ENCODE peak calls at places on chromosome 3, in six cellular contexts. One of them, this sample, is unnamed.

GRCh38 chr3:171283248-171284222 is 176.7 kb downstream of the TNIK start:
- DNase-seq in natural killer cell: no peak
- DNase-seq in NCI-H1092: no peak
- DNase-seq in NCI-H345: no peak
- DNase-seq in EL: no peak
- DNase-seq in NCI-H748 treated with DMSO at 0.1 percent for 48 hours: no peak
- DNase-seq in this sample: no peak

GRCh38 chr3:108562565-108562964 is 26.7 kb downstream of the CIP2A start:
- DNase-seq in natural killer cell: no peak
- DNase-seq in NCI-H1092: no peak
- DNase-seq in NCI-H345: no peak
- DNase-seq in EL: no peak
- DNase-seq in NCI-H748 treated with DMSO at 0.1 percent for 48 hours: no peak
- DNase-seq in this sample: no peak

GRCh38 chr3:11206316-11206715 is 52.0 kb downstream of the HRH1 start:
- DNase-seq in natural killer cell: no peak
- DNase-seq in NCI-H1092: no peak
- DNase-seq in NCI-H345: no peak
- DNase-seq in EL: no peak
- DNase-seq in NCI-H748 treated with DMSO at 0.1 percent for 48 hours: no peak
- DNase-seq in this sample: no peak

GRCh38 chr3:100941046-100941445 is 52.2 kb downstream of the ABI3BP start:
- DNase-seq in natural killer cell: no peak
- DNase-seq in NCI-H1092: no peak
- DNase-seq in NCI-H345: no peak
- DNase-seq in EL: no peak
- DNase-seq in NCI-H748 treated with DMSO at 0.1 percent for 48 hours: no peak
- DNase-seq in this sample: no peak

GRCh38 chr3:15023249-15023648 is 41.9 kb downstream of the MRPS25 start:
- DNase-seq in natural killer cell: no peak
- DNase-seq in NCI-H1092: no peak
- DNase-seq in NCI-H345: no peak
- DNase-seq in EL: no peak
- DNase-seq in NCI-H748 treated with DMSO at 0.1 percent for 48 hours: no peak
- DNase-seq in this sample: no peak

GRCh38 chr3:36546196-36546595 is 165.9 kb downstream of the STAC start:
- DNase-seq in natural killer cell: no peak
- DNase-seq in NCI-H1092: no peak
- DNase-seq in NCI-H345: no peak
- DNase-seq in EL: no peak
- DNase-seq in NCI-H748 treated with DMSO at 0.1 percent for 48 hours: no peak
- DNase-seq in this sample: no peak

GRCh38 chr3:102529452-102529851 is 94.6 kb downstream of the ZPLD1 start:
- DNase-seq in natural killer cell: no peak
- DNase-seq in NCI-H1092: no peak
- DNase-seq in NCI-H345: no peak
- DNase-seq in EL: peak
- DNase-seq in NCI-H748 treated with DMSO at 0.1 percent for 48 hours: no peak
- DNase-seq in this sample: no peak

GRCh38 chr3:71723452-71724170 is 1.6 kb downstream of the EIF4E3 start:
- DNase-seq in natural killer cell: peak
- DNase-seq in NCI-H1092: no peak
- DNase-seq in NCI-H345: no peak
- DNase-seq in EL: no peak
- DNase-seq in NCI-H748 treated with DMSO at 0.1 percent for 48 hours: no peak
- DNase-seq in this sample: peak

GRCh38 chr3:23219552-23219951 is 16.4 kb downstream of the UBE2E2 start:
- DNase-seq in natural killer cell: no peak
- DNase-seq in NCI-H1092: no peak
- DNase-seq in NCI-H345: no peak
- DNase-seq in EL: no peak
- DNase-seq in NCI-H748 treated with DMSO at 0.1 percent for 48 hours: no peak
- DNase-seq in this sample: no peak

GRCh38 chr3:141115752-141116541 is 64.8 kb downstream of the SPSB4 start:
- DNase-seq in natural killer cell: no peak
- DNase-seq in NCI-H1092: no peak
- DNase-seq in NCI-H345: no peak
- DNase-seq in EL: no peak
- DNase-seq in NCI-H748 treated with DMSO at 0.1 percent for 48 hours: no peak
- DNase-seq in this sample: no peak

GRCh38 chr3:87167634-87168456 is 59.3 kb upstream of the CHMP2B start:
- DNase-seq in natural killer cell: no peak
- DNase-seq in NCI-H1092: peak
- DNase-seq in NCI-H345: peak
- DNase-seq in EL: peak
- DNase-seq in NCI-H748 treated with DMSO at 0.1 percent for 48 hours: peak
- DNase-seq in this sample: peak

GRCh38 chr3:149128856-149129255 is 582 bp upstream of the HPS3 start:
- DNase-seq in natural killer cell: no peak
- DNase-seq in NCI-H1092: no peak
- DNase-seq in NCI-H345: no peak
- DNase-seq in EL: no peak
- DNase-seq in NCI-H748 treated with DMSO at 0.1 percent for 48 hours: no peak
- DNase-seq in this sample: no peak

GRCh38 chr3:151016421-151016820 is 43.9 kb upstream of the CLRN1 start:
- DNase-seq in natural killer cell: no peak
- DNase-seq in NCI-H1092: no peak
- DNase-seq in NCI-H345: no peak
- DNase-seq in EL: peak
- DNase-seq in NCI-H748 treated with DMSO at 0.1 percent for 48 hours: no peak
- DNase-seq in this sample: no peak

GRCh38 chr3:59995563-59995962 is 945.7 kb upstream of the CFAP20DC start:
- DNase-seq in natural killer cell: no peak
- DNase-seq in NCI-H1092: no peak
- DNase-seq in NCI-H345: no peak
- DNase-seq in EL: no peak
- DNase-seq in NCI-H748 treated with DMSO at 0.1 percent for 48 hours: no peak
- DNase-seq in this sample: no peak

GRCh38 chr3:15387171-15387581 is 40.2 kb downstream of the METTL6 start:
- DNase-seq in natural killer cell: no peak
- DNase-seq in NCI-H1092: no peak
- DNase-seq in NCI-H345: no peak
- DNase-seq in EL: peak
- DNase-seq in NCI-H748 treated with DMSO at 0.1 percent for 48 hours: no peak
- DNase-seq in this sample: no peak

GRCh38 chr3:160224811-160225180 is 426 bp upstream of the C3orf80 start:
- DNase-seq in natural killer cell: no peak
- DNase-seq in NCI-H1092: no peak
- DNase-seq in NCI-H345: no peak
- DNase-seq in EL: no peak
- DNase-seq in NCI-H748 treated with DMSO at 0.1 percent for 48 hours: no peak
- DNase-seq in this sample: no peak

GRCh38 chr3:55177749-55178148 is 249.9 kb upstream of the LRTM1 start:
- DNase-seq in natural killer cell: no peak
- DNase-seq in NCI-H1092: no peak
- DNase-seq in NCI-H345: no peak
- DNase-seq in EL: no peak
- DNase-seq in NCI-H748 treated with DMSO at 0.1 percent for 48 hours: no peak
- DNase-seq in this sample: no peak

This sample was measured in activated CD8-positive, alpha-beta T cell treated with anti-CD3 and anti-CD28 coated beads, Interleukin-2, amount 10 ng/mL, durations not matched to agents 7 days and 5 days.